ENCODE peak calls at places on chromosomes 1 and 21, in eight cellular contexts. C, Q, N, J, E, Y, A and R are unnamed samples.
A peak's percentile ranks its signal among the peaks of the same experiment; 100 is the strongest.

GRCh38 chr1:30905898-30906620 is 2.5 kb downstream of the SDC3 start:
- DNase-seq in C (no peak), Q (no peak), N (no peak), J (no peak), E (no peak), Y (peak; percentile 67), A (no peak), R (no peak)

GRCh38 chr1:27517907-27518718 is 28.1 kb upstream of the WASF2 start:
- DNase-seq in C (no peak), Q (no peak), N (peak; percentile 46), J (no peak), E (no peak), Y (no peak), A (no peak), R (no peak)

GRCh38 chr21:30426732-30427131 is 1.0 kb upstream of the KRTAP13-3 start:
- DNase-seq in C (no peak), Q (no peak), N (no peak), J (no peak), E (peak; percentile 86), Y (no peak), A (no peak), R (no peak)

GRCh38 chr1:20325844-20326323 is 35.2 kb downstream of the VWA5B1 start:
- DNase-seq in C (no peak), Q (no peak), N (no peak), J (no peak), E (no peak), Y (no peak), A (no peak), R (no peak)

GRCh38 chr1:31111290-31111951 is 45.9 kb upstream of the PUM1 start:
- DNase-seq in C (no peak), Q (no peak), N (peak; percentile 67), J (peak; percentile 49), E (peak; percentile 77), Y (no peak), A (no peak), R (no peak)

GRCh38 chr1:202162049-202162417 is 1.6 kb upstream of the PTPN7 start:
- DNase-seq in C (no peak), Q (no peak), N (no peak), J (no peak), E (no peak), Y (peak; percentile 89), A (peak; percentile 22), R (no peak)

GRCh38 chr1:9289090-9289534 is 3.6 kb upstream of the SPSB1 start:
- DNase-seq in C (peak; percentile 81), Q (peak; percentile 63), N (peak; percentile 68), J (peak; percentile 73), E (peak; percentile 86), Y (peak; percentile 92), A (peak; percentile 90), R (peak; percentile 59)

GRCh38 chr1:94858276-94858675 is 38.1 kb downstream of the SLC44A3 start:
- DNase-seq in C (no peak), Q (no peak), N (no peak), J (peak; percentile 38), E (no peak), Y (no peak), A (no peak), R (peak; percentile 26)

GRCh38 chr1:111480682-111481081 is 6.9 kb downstream of the C1orf162 start:
- DNase-seq in C (no peak), Q (no peak), N (no peak), J (no peak), E (no peak), Y (no peak), A (no peak), R (no peak)

GRCh38 chr1:164774819-164775654 is 216.1 kb downstream of the PBX1 start:
- DNase-seq in C (no peak), Q (no peak), N (peak; percentile 85), J (no peak), E (no peak), Y (no peak), A (no peak), R (no peak)

GRCh38 chr1:179327679-179328078 is 34.1 kb downstream of the SOAT1 start:
- DNase-seq in C (no peak), Q (no peak), N (no peak), J (no peak), E (no peak), Y (no peak), A (no peak), R (no peak)

GRCh38 chr1:178417858-178418257 is 78.9 kb downstream of the CLEC20A start:
- DNase-seq in C (peak; percentile 29), Q (peak; percentile 21), N (no peak), J (peak; percentile 83), E (no peak), Y (no peak), A (no peak), R (peak; percentile 33)

GRCh38 chr1:219945795-219946194 is 17.4 kb upstream of the SLC30A10 start:
- DNase-seq in C (no peak), Q (no peak), N (no peak), J (no peak), E (no peak), Y (no peak), A (no peak), R (no peak)

GRCh38 chr21:41446571-41446970 is 20.5 kb downstream of the MX1 start:
- DNase-seq in C (no peak), Q (no peak), N (no peak), J (no peak), E (no peak), Y (no peak), A (no peak), R (no peak)

GRCh38 chr21:32916522-32917099 is 109.1 kb upstream of the OLIG2 start:
- DNase-seq in C (no peak), Q (no peak), N (no peak), J (no peak), E (peak; percentile 37), Y (no peak), A (no peak), R (no peak)

GRCh38 chr1:65952692-65953091 is 160.0 kb downstream of the PDE4B start:
- DNase-seq in C (no peak), Q (no peak), N (no peak), J (peak; percentile 24), E (no peak), Y (no peak), A (no peak), R (no peak)

GRCh38 chr1:231020139-231020601 is 19.9 kb downstream of the FAM89A start:
- DNase-seq in C (peak; percentile 20), Q (no peak), N (no peak), J (no peak), E (peak; percentile 11), Y (no peak), A (no peak), R (no peak)